ENCODE peak calls at places on chromosomes 3 and 15, in ten cellular contexts. One of them, this sample, is unnamed. For H3K9me3, the result is how much of the 10 kb centered on the place peaks cover.

GRCh38 chr3:160564949-160565441 is 376 bp downstream of the KPNA4 start:
- DNase-seq in endodermal cell: no peak
- DNase-seq in CD4-positive, CD25-positive, alpha-beta regulatory T cell: peak
- DNase-seq in H9: peak
- DNase-seq in GM12878: no peak
- DNase-seq in psoas muscle: peak
- DNase-seq in lower lobe of right lung: peak
- DNase-seq in mucosa of descending colon: peak
- DNase-seq in vagina: no peak
- DNase-seq in mammary epithelial cell: peak
- DNase-seq in this sample: peak

GRCh38 chr15:38886315-38887163 is 321.9 kb upstream of the RASGRP1 start:
- DNase-seq in GM12878: no peak
- DNase-seq in mucosa of descending colon: no peak
- DNase-seq in psoas muscle: no peak
- DNase-seq in mammary epithelial cell: peak
- DNase-seq in lower lobe of right lung: no peak
- DNase-seq in endodermal cell: no peak
- DNase-seq in H9: no peak
- DNase-seq in vagina: no peak
- DNase-seq in CD4-positive, CD25-positive, alpha-beta regulatory T cell: no peak
- DNase-seq in this sample: no peak

GRCh38 chr3:29440321-29441019 is 159.6 kb downstream of the RBMS3 start:
- DNase-seq in lower lobe of right lung: no peak
- DNase-seq in vagina: no peak
- DNase-seq in CD4-positive, CD25-positive, alpha-beta regulatory T cell: no peak
- DNase-seq in endodermal cell: no peak
- DNase-seq in GM12878: no peak
- DNase-seq in mammary epithelial cell: no peak
- DNase-seq in mucosa of descending colon: no peak
- DNase-seq in H9: no peak
- DNase-seq in psoas muscle: peak
- DNase-seq in this sample: no peak

GRCh38 chr15:75455424-75455981 is 4.0 kb upstream of the SIN3A start:
- DNase-seq in endodermal cell: peak
- DNase-seq in CD4-positive, CD25-positive, alpha-beta regulatory T cell: peak
- DNase-seq in psoas muscle: peak
- DNase-seq in GM12878: peak
- DNase-seq in H9: peak
- DNase-seq in vagina: no peak
- DNase-seq in mammary epithelial cell: peak
- DNase-seq in mucosa of descending colon: peak
- DNase-seq in lower lobe of right lung: peak
- DNase-seq in this sample: peak

GRCh38 chr3:128011140-128011539 is 41.1 kb upstream of the SEC61A1 start:
- DNase-seq in H9: peak
- DNase-seq in psoas muscle: no peak
- DNase-seq in lower lobe of right lung: peak
- DNase-seq in CD4-positive, CD25-positive, alpha-beta regulatory T cell: no peak
- DNase-seq in mucosa of descending colon: no peak
- DNase-seq in GM12878: no peak
- DNase-seq in vagina: no peak
- DNase-seq in mammary epithelial cell: peak
- DNase-seq in endodermal cell: peak
- DNase-seq in this sample: no peak

GRCh38 chr15:36359286-36359685 is 220.1 kb upstream of the CDIN1 start:
- DNase-seq in CD4-positive, CD25-positive, alpha-beta regulatory T cell: no peak
- DNase-seq in H9: no peak
- DNase-seq in vagina: no peak
- DNase-seq in GM12878: no peak
- DNase-seq in psoas muscle: no peak
- DNase-seq in endodermal cell: no peak
- DNase-seq in mucosa of descending colon: no peak
- DNase-seq in mammary epithelial cell: no peak
- DNase-seq in lower lobe of right lung: no peak
- DNase-seq in this sample: no peak

GRCh38 chr3:24344784-24345439 is 149.7 kb downstream of the THRB start:
- DNase-seq in vagina: no peak
- DNase-seq in GM12878: no peak
- DNase-seq in H9: no peak
- DNase-seq in CD4-positive, CD25-positive, alpha-beta regulatory T cell: no peak
- DNase-seq in psoas muscle: no peak
- DNase-seq in mucosa of descending colon: no peak
- DNase-seq in lower lobe of right lung: no peak
- DNase-seq in mammary epithelial cell: no peak
- DNase-seq in endodermal cell: no peak
- DNase-seq in this sample: no peak

GRCh38 chr3:100269410-100270217 is 8.8 kb downstream of the TBC1D23 start:
- DNase-seq in GM12878: no peak
- DNase-seq in psoas muscle: no peak
- DNase-seq in vagina: no peak
- DNase-seq in CD4-positive, CD25-positive, alpha-beta regulatory T cell: no peak
- DNase-seq in lower lobe of right lung: no peak
- DNase-seq in H9: no peak
- DNase-seq in mammary epithelial cell: peak
- DNase-seq in endodermal cell: no peak
- DNase-seq in mucosa of descending colon: no peak
- DNase-seq in this sample: no peak

GRCh38 chr3:69929019-69929418 is 70.5 kb upstream of the SAMMSON start:
- DNase-seq in CD4-positive, CD25-positive, alpha-beta regulatory T cell: no peak
- DNase-seq in vagina: no peak
- DNase-seq in mucosa of descending colon: no peak
- DNase-seq in psoas muscle: no peak
- DNase-seq in GM12878: no peak
- DNase-seq in H9: no peak
- DNase-seq in lower lobe of right lung: no peak
- DNase-seq in mammary epithelial cell: no peak
- DNase-seq in endodermal cell: no peak
- DNase-seq in this sample: no peak

GRCh38 chr3:164918915-164919314 is 159.4 kb downstream of the SI start:
- DNase-seq in vagina: no peak
- DNase-seq in mucosa of descending colon: no peak
- DNase-seq in psoas muscle: no peak
- DNase-seq in mammary epithelial cell: no peak
- DNase-seq in CD4-positive, CD25-positive, alpha-beta regulatory T cell: no peak
- DNase-seq in lower lobe of right lung: no peak
- DNase-seq in GM12878: no peak
- DNase-seq in endodermal cell: no peak
- DNase-seq in H9: no peak
- DNase-seq in this sample: no peak

GRCh38 chr3:151085227-151085888 is at the start of gene MED12L:
- DNase-seq in mammary epithelial cell: peak
- DNase-seq in CD4-positive, CD25-positive, alpha-beta regulatory T cell: no peak
- DNase-seq in endodermal cell: peak
- DNase-seq in lower lobe of right lung: peak
- DNase-seq in mucosa of descending colon: peak
- DNase-seq in vagina: no peak
- DNase-seq in psoas muscle: peak
- DNase-seq in GM12878: no peak
- DNase-seq in H9: peak
- DNase-seq in this sample: peak

GRCh38 chr3:17079933-17080332 is 195.2 kb downstream of the PLCL2 start:
- DNase-seq in H9: no peak
- DNase-seq in mucosa of descending colon: no peak
- DNase-seq in psoas muscle: no peak
- DNase-seq in lower lobe of right lung: no peak
- DNase-seq in GM12878: no peak
- DNase-seq in CD4-positive, CD25-positive, alpha-beta regulatory T cell: no peak
- DNase-seq in endodermal cell: no peak
- DNase-seq in vagina: no peak
- DNase-seq in mammary epithelial cell: no peak
- DNase-seq in this sample: no peak

GRCh38 chr3:141239551-141240281 is 8.1 kb downstream of the PXYLP1 start:
- DNase-seq in psoas muscle: no peak
- DNase-seq in GM12878: no peak
- DNase-seq in mucosa of descending colon: no peak
- DNase-seq in mammary epithelial cell: no peak
- DNase-seq in lower lobe of right lung: no peak
- DNase-seq in endodermal cell: peak
- DNase-seq in CD4-positive, CD25-positive, alpha-beta regulatory T cell: no peak
- DNase-seq in H9: no peak
- DNase-seq in vagina: peak
- DNase-seq in this sample: no peak

GRCh38 chr3:112417696-112418318 is 81.5 kb downstream of the BTLA start:
- DNase-seq in mammary epithelial cell: no peak
- DNase-seq in GM12878: no peak
- DNase-seq in endodermal cell: no peak
- DNase-seq in psoas muscle: no peak
- DNase-seq in vagina: no peak
- DNase-seq in lower lobe of right lung: no peak
- DNase-seq in H9: no peak
- DNase-seq in mucosa of descending colon: no peak
- DNase-seq in CD4-positive, CD25-positive, alpha-beta regulatory T cell: no peak
- DNase-seq in this sample: no peak

GRCh38 chr15:57994468-57995154 is 70.9 kb downstream of the ALDH1A2 start:
- DNase-seq in CD4-positive, CD25-positive, alpha-beta regulatory T cell: no peak
- DNase-seq in H9: no peak
- DNase-seq in psoas muscle: no peak
- DNase-seq in GM12878: no peak
- DNase-seq in mammary epithelial cell: no peak
- DNase-seq in endodermal cell: no peak
- DNase-seq in vagina: no peak
- DNase-seq in mucosa of descending colon: no peak
- DNase-seq in lower lobe of right lung: no peak
- DNase-seq in this sample: no peak

GRCh38 chr15:86444527-86444926 is 364.9 kb downstream of the AGBL1 start:
- DNase-seq in GM12878: no peak
- DNase-seq in psoas muscle: no peak
- DNase-seq in mucosa of descending colon: no peak
- DNase-seq in vagina: no peak
- DNase-seq in endodermal cell: peak
- DNase-seq in CD4-positive, CD25-positive, alpha-beta regulatory T cell: no peak
- DNase-seq in mammary epithelial cell: peak
- DNase-seq in lower lobe of right lung: no peak
- DNase-seq in H9: peak
- DNase-seq in this sample: no peak

DNA sequence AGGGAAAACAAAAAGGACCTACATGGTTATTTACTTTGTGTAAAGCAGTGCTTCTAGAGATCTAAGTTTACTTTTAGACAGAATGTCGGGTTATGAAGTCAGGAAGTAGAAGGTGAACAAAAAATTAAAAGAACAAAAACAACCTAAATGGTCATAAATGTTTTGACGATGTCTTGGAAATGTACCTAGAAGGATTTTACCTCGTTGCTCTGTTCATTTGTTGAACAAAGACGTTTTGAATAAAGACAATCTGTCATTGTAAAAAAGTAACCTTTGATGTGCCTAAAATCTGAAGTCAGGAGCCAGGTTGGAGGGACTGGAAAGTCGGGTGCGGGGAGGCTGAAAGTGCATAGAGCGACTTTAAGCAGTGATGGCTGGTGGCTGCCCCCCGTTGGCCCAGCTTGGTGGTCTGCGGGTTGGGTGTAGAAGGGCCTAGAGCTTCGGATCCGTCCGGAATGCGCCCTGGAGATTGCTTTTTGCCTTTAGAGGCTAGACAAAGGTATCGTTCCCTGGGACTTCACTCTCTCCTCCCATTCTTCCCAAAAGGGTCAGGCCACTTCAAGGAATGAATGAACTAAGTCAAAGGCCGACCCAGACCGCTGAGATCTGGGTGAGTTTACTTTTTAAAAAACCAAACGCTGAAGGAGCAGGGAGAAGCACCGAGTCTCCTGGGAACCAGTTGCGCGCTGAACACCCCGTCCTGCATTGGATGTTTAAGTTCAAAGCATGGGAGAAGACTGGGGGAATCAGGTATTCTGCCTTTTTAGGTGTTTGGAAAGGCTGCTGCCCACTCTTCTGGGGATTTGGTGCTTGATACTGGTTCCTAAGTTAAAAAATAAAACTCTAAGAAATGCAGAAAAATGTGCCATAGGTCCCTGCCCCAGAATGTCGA is 2.2 kb downstream of the SOX14 start:
- DNase-seq in CD4-positive, CD25-positive, alpha-beta regulatory T cell: no peak
- DNase-seq in endodermal cell: peak
- DNase-seq in GM12878: no peak
- DNase-seq in H9: peak
- DNase-seq in mucosa of descending colon: no peak
- DNase-seq in mammary epithelial cell: no peak
- DNase-seq in lower lobe of right lung: no peak
- DNase-seq in psoas muscle: no peak
- DNase-seq in vagina: no peak
- DNase-seq in this sample: no peak
- H3K9me3 ChIP-seq in CD4-positive, CD25-positive, alpha-beta regulatory T cell: under half
- H3K9me3 ChIP-seq in endodermal cell: under half
- H3K9me3 ChIP-seq in GM12878: under half
- H3K9me3 ChIP-seq in H9: under half
- H3K9me3 ChIP-seq in mucosa of descending colon: under half
- H3K9me3 ChIP-seq in mammary epithelial cell: under half
- H3K9me3 ChIP-seq in lower lobe of right lung: under half
- H3K9me3 ChIP-seq in psoas muscle: under half
- H3K9me3 ChIP-seq in vagina: under half
- H3K9me3 ChIP-seq in this sample: under half

GRCh38 chr3:119597548-119598288 is at the start of gene PLA1A:
- DNase-seq in mucosa of descending colon: no peak
- DNase-seq in endodermal cell: no peak
- DNase-seq in psoas muscle: no peak
- DNase-seq in CD4-positive, CD25-positive, alpha-beta regulatory T cell: no peak
- DNase-seq in mammary epithelial cell: no peak
- DNase-seq in lower lobe of right lung: no peak
- DNase-seq in GM12878: no peak
- DNase-seq in vagina: peak
- DNase-seq in H9: no peak
- DNase-seq in this sample: no peak
- H3K9me3 ChIP-seq in mucosa of descending colon: under half
- H3K9me3 ChIP-seq in endodermal cell: under half
- H3K9me3 ChIP-seq in psoas muscle: under half
- H3K9me3 ChIP-seq in CD4-positive, CD25-positive, alpha-beta regulatory T cell: under half
- H3K9me3 ChIP-seq in mammary epithelial cell: under half
- H3K9me3 ChIP-seq in lower lobe of right lung: under half
- H3K9me3 ChIP-seq in GM12878: under half
- H3K9me3 ChIP-seq in vagina: under half
- H3K9me3 ChIP-seq in H9: under half
- H3K9me3 ChIP-seq in this sample: under half

GRCh38 chr3:157145566-157145965 is 14.4 kb downstream of the CCNL1 start:
- DNase-seq in mammary epithelial cell: no peak
- DNase-seq in CD4-positive, CD25-positive, alpha-beta regulatory T cell: no peak
- DNase-seq in vagina: no peak
- DNase-seq in mucosa of descending colon: no peak
- DNase-seq in lower lobe of right lung: no peak
- DNase-seq in endodermal cell: no peak
- DNase-seq in H9: no peak
- DNase-seq in psoas muscle: no peak
- DNase-seq in GM12878: no peak
- DNase-seq in this sample: no peak
- H3K9me3 ChIP-seq in mammary epithelial cell: under half
- H3K9me3 ChIP-seq in CD4-positive, CD25-positive, alpha-beta regulatory T cell: under half
- H3K9me3 ChIP-seq in vagina: under half
- H3K9me3 ChIP-seq in mucosa of descending colon: under half
- H3K9me3 ChIP-seq in lower lobe of right lung: under half
- H3K9me3 ChIP-seq in endodermal cell: under half
- H3K9me3 ChIP-seq in H9: under half
- H3K9me3 ChIP-seq in psoas muscle: under half
- H3K9me3 ChIP-seq in GM12878: under half
- H3K9me3 ChIP-seq in this sample: under half

DNA sequence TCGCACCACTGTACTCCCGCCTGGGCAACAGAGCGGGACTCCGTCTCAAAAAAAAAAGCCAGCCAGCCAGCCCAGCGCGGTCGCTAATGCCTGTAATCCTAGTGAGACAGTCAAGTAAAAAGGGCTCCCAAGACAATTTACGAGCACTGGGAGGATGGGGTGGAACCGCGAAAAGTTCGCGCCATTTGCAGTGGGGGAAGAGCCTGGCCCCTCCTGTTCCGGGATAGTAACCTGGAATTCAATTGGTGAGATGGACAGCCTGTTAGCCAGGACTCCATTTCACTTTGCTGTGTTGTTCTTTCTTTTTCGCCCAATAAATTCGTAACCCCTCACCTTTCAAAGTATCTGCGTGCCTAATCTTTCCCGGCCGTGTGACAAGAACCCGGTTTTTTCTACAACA is 19.5 kb downstream of the SLC4A7 start:
- DNase-seq in vagina: no peak
- DNase-seq in GM12878: no peak
- DNase-seq in H9: no peak
- DNase-seq in psoas muscle: no peak
- DNase-seq in CD4-positive, CD25-positive, alpha-beta regulatory T cell: no peak
- DNase-seq in mucosa of descending colon: no peak
- DNase-seq in mammary epithelial cell: no peak
- DNase-seq in endodermal cell: no peak
- DNase-seq in lower lobe of right lung: no peak
- DNase-seq in this sample: no peak
- H3K9me3 ChIP-seq in vagina: under half
- H3K9me3 ChIP-seq in GM12878: under half
- H3K9me3 ChIP-seq in H9: under half
- H3K9me3 ChIP-seq in psoas muscle: under half
- H3K9me3 ChIP-seq in CD4-positive, CD25-positive, alpha-beta regulatory T cell: under half
- H3K9me3 ChIP-seq in mucosa of descending colon: under half
- H3K9me3 ChIP-seq in mammary epithelial cell: under half
- H3K9me3 ChIP-seq in endodermal cell: under half
- H3K9me3 ChIP-seq in lower lobe of right lung: under half
- H3K9me3 ChIP-seq in this sample: under half

This sample was measured in T-helper 17 cell.